ENCODE peak calls at places on chromosomes 6 and 20, in four cellular contexts. One of them, this sample, is unnamed. For H3K9me3, the result is how much of the 10 kb centered on the place peaks cover.

GRCh38 chr6:40789143-40789764 is 202.1 kb upstream of the LRFN2 start:
- DNase-seq in hepatocyte: no peak
- DNase-seq in stomach: no peak
- DNase-seq in HepG2: no peak
- DNase-seq in this sample: no peak

GRCh38 chr6:33092385-33092784 is 16.6 kb downstream of the HLA-DPB1 start:
- DNase-seq in HepG2: no peak
- DNase-seq in hepatocyte: no peak
- DNase-seq in stomach: no peak
- DNase-seq in this sample: no peak

GRCh38 chr6:149046822-149047246 is 270.7 kb upstream of the TAB2 start:
- DNase-seq in hepatocyte: no peak
- DNase-seq in HepG2: no peak
- DNase-seq in stomach: no peak
- DNase-seq in this sample: no peak

GRCh38 chr6:129901910-129902309 is 40.8 kb upstream of the TMEM244 start:
- DNase-seq in hepatocyte: no peak
- DNase-seq in HepG2: no peak
- DNase-seq in stomach: no peak
- DNase-seq in this sample: no peak

GRCh38 chr20:6845141-6845540 is 77.7 kb downstream of the BMP2 start:
- DNase-seq in stomach: no peak
- DNase-seq in HepG2: no peak
- DNase-seq in hepatocyte: peak
- DNase-seq in this sample: no peak

GRCh38 chr20:41182296-41183212 is 45.2 kb downstream of the PLCG1 start:
- DNase-seq in HepG2: no peak
- DNase-seq in stomach: peak
- DNase-seq in hepatocyte: peak
- DNase-seq in this sample: no peak

GRCh38 chr6:87583822-87584221 is 6.0 kb downstream of the RARS2 start:
- DNase-seq in HepG2: peak
- DNase-seq in stomach: no peak
- DNase-seq in hepatocyte: no peak
- DNase-seq in this sample: no peak

GRCh38 chr6:159692303-159693127 is 526 bp downstream of the SOD2 start:
- DNase-seq in hepatocyte: peak
- DNase-seq in stomach: peak
- DNase-seq in HepG2: peak
- DNase-seq in this sample: peak

GRCh38 chr20:25258463-25258805 is 10.5 kb downstream of the PYGB start:
- DNase-seq in stomach: no peak
- DNase-seq in HepG2: no peak
- DNase-seq in hepatocyte: no peak
- DNase-seq in this sample: no peak

GRCh38 chr6:115811511-115811910 is 249.2 kb downstream of the FRK start:
- DNase-seq in stomach: no peak
- DNase-seq in HepG2: no peak
- DNase-seq in hepatocyte: no peak
- DNase-seq in this sample: no peak

GRCh38 chr20:45368221-45368980 is 5.4 kb downstream of the SYS1 start:
- DNase-seq in hepatocyte: no peak
- DNase-seq in HepG2: no peak
- DNase-seq in stomach: no peak
- DNase-seq in this sample: no peak

GRCh38 chr6:144922120-144922722 is 637.1 kb downstream of the UTRN start:
- DNase-seq in HepG2: no peak
- DNase-seq in hepatocyte: peak
- DNase-seq in stomach: no peak
- DNase-seq in this sample: no peak

GRCh38 chr6:85493389-85493788 is 43.5 kb downstream of the NT5E start:
- DNase-seq in hepatocyte: no peak
- DNase-seq in stomach: no peak
- DNase-seq in HepG2: no peak
- DNase-seq in this sample: no peak

GRCh38 chr6:36962874-36963273 is 8.3 kb downstream of the PI16 start:
- DNase-seq in stomach: peak
- DNase-seq in hepatocyte: peak
- DNase-seq in HepG2: no peak
- DNase-seq in this sample: peak

GRCh38 chr20:63453029-63453523 is 19.4 kb downstream of the KCNQ2 start:
- DNase-seq in stomach: no peak
- DNase-seq in HepG2: peak
- DNase-seq in hepatocyte: no peak
- DNase-seq in this sample: no peak

GRCh38 chr20:33475381-33476160 is 14.3 kb upstream of the CBFA2T2 start:
- DNase-seq in stomach: no peak
- DNase-seq in HepG2: no peak
- DNase-seq in hepatocyte: no peak
- DNase-seq in this sample: peak

GRCh38 chr20:37567671-37568588 is 40.3 kb upstream of the BLCAP start:
- DNase-seq in stomach: no peak
- DNase-seq in hepatocyte: no peak
- DNase-seq in HepG2: no peak
- DNase-seq in this sample: no peak

GRCh38 chr6:106739387-106739786 is 110.0 kb downstream of the QRSL1 start:
- DNase-seq in hepatocyte: no peak
- DNase-seq in HepG2: no peak
- DNase-seq in stomach: peak
- DNase-seq in this sample: no peak

GRCh38 chr20:24768977-24769675 is 179.9 kb upstream of the CST7 start:
- DNase-seq in HepG2: no peak
- DNase-seq in hepatocyte: peak
- DNase-seq in stomach: peak
- DNase-seq in this sample: no peak

GRCh38 chr6:445571-446417 is 54.2 kb downstream of the IRF4 start:
- DNase-seq in HepG2: no peak
- DNase-seq in stomach: no peak
- DNase-seq in hepatocyte: no peak
- DNase-seq in this sample: no peak

GRCh38 chr20:58987790-58988564 is 6.9 kb downstream of the NELFCD start:
- DNase-seq in hepatocyte: no peak
- DNase-seq in HepG2: no peak
- DNase-seq in stomach: peak
- DNase-seq in this sample: peak

GRCh38 chr6:160355001-160355400 is 6.8 kb downstream of the SLC22A3 start:
- DNase-seq in stomach: no peak
- DNase-seq in HepG2: no peak
- DNase-seq in hepatocyte: peak
- DNase-seq in this sample: no peak

GRCh38 chr20:38255389-38255788 is 5.1 kb downstream of the KIAA1755 start:
- DNase-seq in stomach: no peak
- DNase-seq in HepG2: no peak
- DNase-seq in hepatocyte: no peak
- DNase-seq in this sample: no peak

GRCh38 chr6:149336529-149336928 is 19.0 kb downstream of the TAB2 start:
- DNase-seq in hepatocyte: peak
- DNase-seq in stomach: no peak
- DNase-seq in HepG2: no peak
- DNase-seq in this sample: no peak

GRCh38 chr6:133888931-133889556 is at the start of gene TCF21:
- DNase-seq in stomach: peak
- DNase-seq in HepG2: no peak
- DNase-seq in hepatocyte: peak
- DNase-seq in this sample: peak

GRCh38 chr6:79167931-79168694 is 66.4 kb downstream of the HMGN3 start:
- DNase-seq in HepG2: no peak
- DNase-seq in hepatocyte: no peak
- DNase-seq in stomach: no peak
- DNase-seq in this sample: no peak

GRCh38 chr6:138498575-138499302 is 555 bp downstream of the NHSL1 start:
- DNase-seq in stomach: no peak
- DNase-seq in hepatocyte: no peak
- DNase-seq in HepG2: peak
- DNase-seq in this sample: no peak

GRCh38 chr6:82033631-82034211 is 213.8 kb downstream of the IBTK start:
- DNase-seq in stomach: no peak
- DNase-seq in HepG2: no peak
- DNase-seq in hepatocyte: no peak
- DNase-seq in this sample: no peak

GRCh38 chr6:2875840-2876207 is 27.3 kb downstream of the SERPINB9 start:
- DNase-seq in hepatocyte: no peak
- DNase-seq in HepG2: no peak
- DNase-seq in stomach: no peak
- DNase-seq in this sample: peak

GRCh38 chr6:16129623-16130243 is 847 bp downstream of the MYLIP start:
- DNase-seq in stomach: peak
- DNase-seq in hepatocyte: no peak
- DNase-seq in HepG2: no peak
- DNase-seq in this sample: peak

GRCh38 chr6:24861934-24862333 is 63.2 kb upstream of the ARMH2 start:
- DNase-seq in HepG2: no peak
- DNase-seq in stomach: no peak
- DNase-seq in hepatocyte: no peak
- DNase-seq in this sample: no peak

GRCh38 chr20:64156886-64157875 is 7.1 kb upstream of the MYT1 start:
- DNase-seq in stomach: no peak
- DNase-seq in HepG2: no peak
- DNase-seq in hepatocyte: no peak
- DNase-seq in this sample: no peak

GRCh38 chr6:113774122-113774835 is 82.9 kb upstream of the MARCKS start:
- DNase-seq in stomach: no peak
- DNase-seq in HepG2: no peak
- DNase-seq in hepatocyte: peak
- DNase-seq in this sample: no peak

DNA sequence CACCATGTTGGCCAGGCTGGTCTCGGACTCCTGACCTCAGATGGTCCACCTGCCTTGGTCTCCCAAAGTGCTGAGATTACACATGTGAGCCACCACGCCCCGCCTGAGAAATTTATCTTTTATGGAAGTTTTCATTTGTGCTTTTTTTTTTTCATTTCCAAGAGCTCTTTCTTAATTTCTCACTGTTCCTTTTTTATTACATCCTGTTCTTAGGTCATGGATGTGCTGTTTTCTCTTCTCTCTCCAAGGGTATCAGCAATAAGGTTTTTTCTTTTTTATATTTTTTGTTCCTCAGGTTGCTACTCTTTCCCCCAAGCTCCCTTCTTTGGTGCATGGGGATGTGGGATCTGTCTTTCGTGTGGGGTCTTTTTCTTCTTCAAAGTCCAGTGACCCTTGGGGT is 21.2 kb upstream of the LSM14B start:
- DNase-seq in hepatocyte: no peak
- DNase-seq in stomach: no peak
- DNase-seq in HepG2: no peak
- DNase-seq in this sample: no peak
- H3K9me3 ChIP-seq in hepatocyte: under half
- H3K9me3 ChIP-seq in stomach: half or more
- H3K9me3 ChIP-seq in HepG2: under half
- H3K9me3 ChIP-seq in this sample: under half

GRCh38 chr20:1466211-1467081 is at the start of gene NSFL1C:
- DNase-seq in hepatocyte: peak
- DNase-seq in HepG2: peak
- DNase-seq in stomach: peak
- DNase-seq in this sample: peak
- TF ChIP-seq CTCF in hepatocyte: peak
- TF ChIP-seq CTCF in HepG2: peak
- TF ChIP-seq CTCF in stomach: peak
- TF ChIP-seq CTCF in this sample: peak

GRCh38 chr6:35343092-35343834 is 905 bp downstream of the PPARD start:
- DNase-seq in hepatocyte: no peak
- DNase-seq in HepG2: no peak
- DNase-seq in stomach: peak
- DNase-seq in this sample: peak
- H3K4me3 ChIP-seq in hepatocyte: peak
- H3K4me3 ChIP-seq in HepG2: peak
- H3K4me3 ChIP-seq in stomach: peak
- H3K4me3 ChIP-seq in this sample: peak

DNA sequence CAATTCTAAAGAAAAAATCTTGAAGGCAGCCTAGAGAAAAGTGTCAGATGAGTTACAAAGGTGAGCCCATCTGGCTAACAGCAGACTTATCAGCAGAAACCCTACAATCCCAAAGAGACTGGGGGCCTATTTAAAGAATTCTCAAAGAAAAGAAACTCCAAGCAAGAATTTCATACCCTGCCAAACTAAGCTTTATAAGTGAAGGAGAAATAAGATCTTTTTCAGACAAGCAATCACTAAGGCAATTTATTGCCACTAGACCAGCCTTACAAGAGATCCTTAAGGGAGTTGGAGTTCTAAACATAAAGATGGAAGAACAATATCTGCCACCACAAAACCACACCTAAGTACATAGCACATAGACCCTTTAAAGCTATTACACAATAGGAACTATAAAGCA is 24.9 kb upstream of the DEFB126 start:
- DNase-seq in HepG2: no peak
- DNase-seq in stomach: no peak
- DNase-seq in hepatocyte: no peak
- DNase-seq in this sample: no peak
- H3K9me3 ChIP-seq in HepG2: under half
- H3K9me3 ChIP-seq in stomach: under half
- H3K9me3 ChIP-seq in hepatocyte: under half
- H3K9me3 ChIP-seq in this sample: under half

GRCh38 chr20:51358032-51358724 is 184.3 kb downstream of the NFATC2 start:
- DNase-seq in hepatocyte: no peak
- DNase-seq in stomach: no peak
- DNase-seq in HepG2: no peak
- DNase-seq in this sample: no peak

GRCh38 chr20:51361258-51361657 is 181.3 kb downstream of the NFATC2 start:
- DNase-seq in hepatocyte: no peak
- DNase-seq in stomach: no peak
- DNase-seq in HepG2: no peak
- DNase-seq in this sample: no peak

GRCh38 chr20:51359401-51359800 is 183.1 kb downstream of the NFATC2 start:
- DNase-seq in hepatocyte: no peak
- DNase-seq in stomach: no peak
- DNase-seq in HepG2: no peak
- DNase-seq in this sample: no peak

GRCh38 chr20:51360451-51361230 is 181.9 kb downstream of the NFATC2 start:
- DNase-seq in stomach: no peak
- DNase-seq in HepG2: no peak
- DNase-seq in hepatocyte: peak
- DNase-seq in this sample: no peak

DNA sequence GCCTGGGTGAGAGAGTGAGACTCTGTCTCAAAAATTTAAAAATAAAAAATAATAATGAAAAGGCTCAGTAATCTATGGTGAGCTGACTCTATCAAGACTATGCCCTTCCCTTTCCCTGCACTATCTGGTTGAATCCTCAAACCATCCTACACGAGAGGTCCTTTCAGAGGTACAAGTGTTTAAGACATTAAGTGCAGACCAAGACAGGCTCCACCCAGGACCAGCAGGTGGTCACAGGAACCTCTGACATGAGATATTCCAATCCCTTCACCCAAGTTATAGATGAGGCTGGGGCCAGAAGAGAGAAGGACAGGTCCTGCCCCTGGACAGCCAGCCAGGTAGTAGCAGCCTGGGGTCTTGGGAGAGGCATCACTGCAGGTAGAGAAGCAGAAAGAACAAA is 182.6 kb downstream of the NFATC2 start:
- DNase-seq in stomach: no peak
- DNase-seq in hepatocyte: no peak
- DNase-seq in HepG2: no peak
- DNase-seq in this sample: no peak
- TF ChIP-seq CTCF in stomach: no peak
- TF ChIP-seq CTCF in hepatocyte: no peak
- TF ChIP-seq CTCF in HepG2: no peak
- TF ChIP-seq CTCF in this sample: no peak